ENCODE peak calls at places on chromosome 15, in ten cellular contexts. One of them, this sample, is unnamed.

GRCh38 chr15:48413304-48413703 is 82.1 kb downstream of the DUT start:
- DNase-seq in astrocyte: peak
- DNase-seq in tibial nerve: no peak
- DNase-seq in uterus: peak
- DNase-seq in mesendoderm: no peak
- DNase-seq in breast epithelium: no peak
- DNase-seq in HCT116: no peak
- DNase-seq in caudate nucleus: no peak
- DNase-seq in PC-3: no peak
- DNase-seq in effector memory CD4-positive, alpha-beta T cell: no peak
- DNase-seq in this sample: no peak

GRCh38 chr15:89680282-89680873 is 1.2 kb upstream of the PLIN1 start:
- DNase-seq in astrocyte: peak
- DNase-seq in tibial nerve: peak
- DNase-seq in uterus: peak
- DNase-seq in mesendoderm: no peak
- DNase-seq in breast epithelium: peak
- DNase-seq in HCT116: no peak
- DNase-seq in caudate nucleus: no peak
- DNase-seq in PC-3: peak
- DNase-seq in effector memory CD4-positive, alpha-beta T cell: no peak
- DNase-seq in this sample: no peak

GRCh38 chr15:49610166-49610918 is 10.3 kb downstream of the FAM227B start:
- DNase-seq in astrocyte: no peak
- DNase-seq in tibial nerve: no peak
- DNase-seq in uterus: no peak
- DNase-seq in mesendoderm: peak
- DNase-seq in breast epithelium: no peak
- DNase-seq in HCT116: no peak
- DNase-seq in caudate nucleus: no peak
- DNase-seq in PC-3: no peak
- DNase-seq in effector memory CD4-positive, alpha-beta T cell: no peak
- DNase-seq in this sample: no peak

GRCh38 chr15:73983211-73983727 is 8.8 kb downstream of the STOML1 start:
- DNase-seq in astrocyte: peak
- DNase-seq in tibial nerve: no peak
- DNase-seq in uterus: peak
- DNase-seq in mesendoderm: no peak
- DNase-seq in breast epithelium: peak
- DNase-seq in HCT116: peak
- DNase-seq in caudate nucleus: no peak
- DNase-seq in PC-3: peak
- DNase-seq in effector memory CD4-positive, alpha-beta T cell: no peak
- DNase-seq in this sample: peak

GRCh38 chr15:93866441-93866840 is 364.9 kb upstream of the MCTP2 start:
- DNase-seq in astrocyte: no peak
- DNase-seq in tibial nerve: no peak
- DNase-seq in uterus: no peak
- DNase-seq in mesendoderm: no peak
- DNase-seq in breast epithelium: no peak
- DNase-seq in HCT116: no peak
- DNase-seq in caudate nucleus: no peak
- DNase-seq in PC-3: no peak
- DNase-seq in effector memory CD4-positive, alpha-beta T cell: no peak
- DNase-seq in this sample: no peak

GRCh38 chr15:68629519-68630204 is 50.9 kb downstream of the CORO2B start:
- DNase-seq in astrocyte: no peak
- DNase-seq in tibial nerve: no peak
- DNase-seq in uterus: no peak
- DNase-seq in mesendoderm: no peak
- DNase-seq in breast epithelium: no peak
- DNase-seq in HCT116: no peak
- DNase-seq in caudate nucleus: no peak
- DNase-seq in PC-3: no peak
- DNase-seq in effector memory CD4-positive, alpha-beta T cell: no peak
- DNase-seq in this sample: no peak

GRCh38 chr15:101028772-101029438 is 109.7 kb downstream of the LRRK1 start:
- DNase-seq in astrocyte: no peak
- DNase-seq in tibial nerve: no peak
- DNase-seq in uterus: peak
- DNase-seq in mesendoderm: no peak
- DNase-seq in breast epithelium: no peak
- DNase-seq in HCT116: no peak
- DNase-seq in caudate nucleus: no peak
- DNase-seq in PC-3: no peak
- DNase-seq in effector memory CD4-positive, alpha-beta T cell: no peak
- DNase-seq in this sample: no peak

GRCh38 chr15:51917493-51917892 is 54.1 kb downstream of the LEO1 start:
- DNase-seq in astrocyte: no peak
- DNase-seq in tibial nerve: no peak
- DNase-seq in uterus: no peak
- DNase-seq in mesendoderm: peak
- DNase-seq in breast epithelium: no peak
- DNase-seq in HCT116: peak
- DNase-seq in caudate nucleus: no peak
- DNase-seq in PC-3: peak
- DNase-seq in effector memory CD4-positive, alpha-beta T cell: no peak
- DNase-seq in this sample: no peak

GRCh38 chr15:29774900-29775299 is 47.4 kb downstream of the TJP1 start:
- DNase-seq in astrocyte: peak
- DNase-seq in tibial nerve: no peak
- DNase-seq in uterus: no peak
- DNase-seq in mesendoderm: no peak
- DNase-seq in breast epithelium: no peak
- DNase-seq in HCT116: peak
- DNase-seq in caudate nucleus: no peak
- DNase-seq in PC-3: peak
- DNase-seq in effector memory CD4-positive, alpha-beta T cell: no peak
- DNase-seq in this sample: peak

GRCh38 chr15:29770796-29771195 is 51.5 kb downstream of the TJP1 start:
- DNase-seq in astrocyte: no peak
- DNase-seq in tibial nerve: no peak
- DNase-seq in uterus: no peak
- DNase-seq in mesendoderm: no peak
- DNase-seq in breast epithelium: no peak
- DNase-seq in HCT116: no peak
- DNase-seq in caudate nucleus: no peak
- DNase-seq in PC-3: peak
- DNase-seq in effector memory CD4-positive, alpha-beta T cell: no peak
- DNase-seq in this sample: peak

GRCh38 chr15:29776859-29777258 is 45.4 kb downstream of the TJP1 start:
- DNase-seq in astrocyte: no peak
- DNase-seq in tibial nerve: no peak
- DNase-seq in uterus: no peak
- DNase-seq in mesendoderm: no peak
- DNase-seq in breast epithelium: no peak
- DNase-seq in HCT116: no peak
- DNase-seq in caudate nucleus: no peak
- DNase-seq in PC-3: no peak
- DNase-seq in effector memory CD4-positive, alpha-beta T cell: no peak
- DNase-seq in this sample: no peak

GRCh38 chr15:29773816-29774215 is 48.5 kb downstream of the TJP1 start:
- DNase-seq in astrocyte: peak
- DNase-seq in tibial nerve: no peak
- DNase-seq in uterus: no peak
- DNase-seq in mesendoderm: no peak
- DNase-seq in breast epithelium: no peak
- DNase-seq in HCT116: no peak
- DNase-seq in caudate nucleus: no peak
- DNase-seq in PC-3: peak
- DNase-seq in effector memory CD4-positive, alpha-beta T cell: no peak
- DNase-seq in this sample: no peak

DNA sequence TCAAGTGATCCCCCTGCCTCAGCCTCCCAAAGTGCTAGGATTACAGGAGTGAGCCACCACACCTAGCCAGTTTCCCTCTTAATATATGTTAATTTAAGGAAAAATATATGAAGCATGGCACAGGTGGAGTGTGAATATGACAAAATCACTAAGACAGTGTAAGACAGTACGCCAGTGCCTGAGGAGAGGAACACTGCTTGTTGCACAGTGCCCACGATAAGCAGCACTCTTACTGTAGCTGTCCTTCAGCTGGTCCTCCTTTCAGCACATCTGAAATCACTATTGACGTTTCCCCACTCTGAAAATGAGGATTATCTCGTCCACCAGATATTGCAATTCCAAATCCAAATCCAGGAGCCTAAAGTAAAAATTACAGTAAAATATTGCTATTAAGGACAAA is 49.3 kb downstream of the TJP1 start:
- DNase-seq in astrocyte: no peak
- DNase-seq in tibial nerve: no peak
- DNase-seq in uterus: no peak
- DNase-seq in mesendoderm: no peak
- DNase-seq in breast epithelium: no peak
- DNase-seq in HCT116: no peak
- DNase-seq in caudate nucleus: no peak
- DNase-seq in PC-3: no peak
- DNase-seq in effector memory CD4-positive, alpha-beta T cell: no peak
- DNase-seq in this sample: no peak
- H3K27ac ChIP-seq in astrocyte: no peak
- H3K27ac ChIP-seq in tibial nerve: no peak
- H3K27ac ChIP-seq in uterus: no peak
- H3K27ac ChIP-seq in mesendoderm: no peak
- H3K27ac ChIP-seq in breast epithelium: no peak
- H3K27ac ChIP-seq in HCT116: no peak
- H3K27ac ChIP-seq in caudate nucleus: no peak
- H3K27ac ChIP-seq in PC-3: no peak
- H3K27ac ChIP-seq in effector memory CD4-positive, alpha-beta T cell: no peak
- H3K27ac ChIP-seq in this sample: no peak

GRCh38 chr15:36409819-36410218 is 169.6 kb upstream of the CDIN1 start:
- DNase-seq in astrocyte: no peak
- DNase-seq in tibial nerve: no peak
- DNase-seq in uterus: no peak
- DNase-seq in mesendoderm: no peak
- DNase-seq in breast epithelium: no peak
- DNase-seq in HCT116: no peak
- DNase-seq in caudate nucleus: no peak
- DNase-seq in PC-3: no peak
- DNase-seq in effector memory CD4-positive, alpha-beta T cell: no peak
- DNase-seq in this sample: no peak

GRCh38 chr15:36406366-36406765 is 173.1 kb upstream of the CDIN1 start:
- DNase-seq in astrocyte: no peak
- DNase-seq in tibial nerve: no peak
- DNase-seq in uterus: no peak
- DNase-seq in mesendoderm: no peak
- DNase-seq in breast epithelium: no peak
- DNase-seq in HCT116: no peak
- DNase-seq in caudate nucleus: no peak
- DNase-seq in PC-3: no peak
- DNase-seq in effector memory CD4-positive, alpha-beta T cell: no peak
- DNase-seq in this sample: no peak

GRCh38 chr15:36403351-36403750 is 176.1 kb upstream of the CDIN1 start:
- DNase-seq in astrocyte: no peak
- DNase-seq in tibial nerve: no peak
- DNase-seq in uterus: no peak
- DNase-seq in mesendoderm: peak
- DNase-seq in breast epithelium: no peak
- DNase-seq in HCT116: no peak
- DNase-seq in caudate nucleus: no peak
- DNase-seq in PC-3: no peak
- DNase-seq in effector memory CD4-positive, alpha-beta T cell: no peak
- DNase-seq in this sample: no peak

GRCh38 chr15:36407647-36408046 is 171.8 kb upstream of the CDIN1 start:
- DNase-seq in astrocyte: peak
- DNase-seq in tibial nerve: no peak
- DNase-seq in uterus: no peak
- DNase-seq in mesendoderm: peak
- DNase-seq in breast epithelium: no peak
- DNase-seq in HCT116: no peak
- DNase-seq in caudate nucleus: no peak
- DNase-seq in PC-3: peak
- DNase-seq in effector memory CD4-positive, alpha-beta T cell: no peak
- DNase-seq in this sample: peak
- H3K27ac ChIP-seq in astrocyte: peak
- H3K27ac ChIP-seq in tibial nerve: no peak
- H3K27ac ChIP-seq in uterus: no peak
- H3K27ac ChIP-seq in mesendoderm: no peak
- H3K27ac ChIP-seq in breast epithelium: no peak
- H3K27ac ChIP-seq in HCT116: peak
- H3K27ac ChIP-seq in caudate nucleus: no peak
- H3K27ac ChIP-seq in PC-3: no peak
- H3K27ac ChIP-seq in effector memory CD4-positive, alpha-beta T cell: no peak
- H3K27ac ChIP-seq in this sample: peak

DNA sequence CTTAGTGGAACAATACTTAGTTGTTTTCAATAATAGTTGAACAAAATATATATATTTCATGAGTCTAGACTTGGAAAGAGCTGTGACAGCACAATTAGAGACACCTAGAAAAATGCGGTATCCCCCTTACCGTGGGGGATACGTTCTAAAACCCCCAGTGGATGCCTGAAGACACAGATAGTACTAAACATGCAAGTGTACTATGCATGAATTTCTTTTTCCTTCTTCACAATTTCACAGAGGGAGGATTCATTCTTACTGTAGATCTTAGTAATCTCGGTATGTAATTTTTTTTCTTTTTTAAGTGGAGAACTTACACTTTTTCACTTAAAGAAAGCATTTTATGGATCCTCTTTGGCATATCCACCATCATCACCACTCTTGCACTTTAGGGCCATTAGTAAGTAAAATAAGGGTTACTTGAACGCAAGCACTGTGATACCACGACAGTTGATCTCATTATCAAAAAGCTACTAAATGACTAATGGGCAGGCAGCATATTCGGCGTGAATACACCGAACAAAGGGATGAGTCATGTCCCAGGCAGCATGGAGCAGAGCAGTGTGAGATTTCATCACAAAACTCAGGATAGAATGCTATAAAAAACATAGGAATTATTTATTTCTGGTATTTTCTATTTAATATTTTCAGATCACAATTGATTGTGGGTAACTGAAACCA is 72.3 kb upstream of the ZNF280D start:
- DNase-seq in astrocyte: peak
- DNase-seq in tibial nerve: no peak
- DNase-seq in uterus: peak
- DNase-seq in mesendoderm: peak
- DNase-seq in breast epithelium: no peak
- DNase-seq in HCT116: peak
- DNase-seq in caudate nucleus: no peak
- DNase-seq in PC-3: peak
- DNase-seq in effector memory CD4-positive, alpha-beta T cell: no peak
- DNase-seq in this sample: peak
- H3K27ac ChIP-seq in astrocyte: peak
- H3K27ac ChIP-seq in tibial nerve: no peak
- H3K27ac ChIP-seq in uterus: peak
- H3K27ac ChIP-seq in mesendoderm: no peak
- H3K27ac ChIP-seq in breast epithelium: no peak
- H3K27ac ChIP-seq in HCT116: peak
- H3K27ac ChIP-seq in caudate nucleus: peak
- H3K27ac ChIP-seq in PC-3: peak
- H3K27ac ChIP-seq in effector memory CD4-positive, alpha-beta T cell: no peak
- H3K27ac ChIP-seq in this sample: peak

DNA sequence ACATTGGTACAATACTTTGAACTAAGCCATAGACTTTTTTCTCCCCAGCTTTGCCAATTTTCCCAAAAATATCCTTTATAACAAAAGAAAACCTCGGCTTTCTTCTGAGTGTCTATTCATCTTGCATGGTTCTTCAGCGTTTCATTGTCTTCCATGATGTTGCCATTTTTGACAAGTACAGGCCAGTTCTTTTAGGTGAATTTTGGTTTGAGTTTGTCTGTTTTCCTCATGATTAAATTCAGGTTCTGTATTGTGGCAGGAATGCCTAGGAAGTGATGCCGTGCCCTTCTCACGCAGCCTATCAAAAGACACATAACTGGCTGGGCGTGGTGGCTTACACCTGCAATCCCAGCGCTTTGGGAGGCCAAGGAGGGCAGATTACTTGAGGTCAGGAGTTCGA is 7.6 kb upstream of the CSPG4 start:
- DNase-seq in astrocyte: no peak
- DNase-seq in tibial nerve: no peak
- DNase-seq in uterus: no peak
- DNase-seq in mesendoderm: no peak
- DNase-seq in breast epithelium: no peak
- DNase-seq in HCT116: no peak
- DNase-seq in caudate nucleus: no peak
- DNase-seq in PC-3: no peak
- DNase-seq in effector memory CD4-positive, alpha-beta T cell: no peak
- DNase-seq in this sample: no peak
- H3K27ac ChIP-seq in astrocyte: no peak
- H3K27ac ChIP-seq in tibial nerve: no peak
- H3K27ac ChIP-seq in uterus: no peak
- H3K27ac ChIP-seq in mesendoderm: no peak
- H3K27ac ChIP-seq in breast epithelium: no peak
- H3K27ac ChIP-seq in HCT116: no peak
- H3K27ac ChIP-seq in caudate nucleus: no peak
- H3K27ac ChIP-seq in PC-3: no peak
- H3K27ac ChIP-seq in effector memory CD4-positive, alpha-beta T cell: no peak
- H3K27ac ChIP-seq in this sample: no peak

This sample was measured in brain microvascular endothelial cell.